ENCODE peak calls at places on chromosomes 3 and 15, in four cellular contexts. One of them, this sample, is unnamed.

GRCh38 chr3:189863031-189863430 is 231.8 kb downstream of the TP63 start:
- DNase-seq in H1: no peak
- DNase-seq in GM12878: no peak
- DNase-seq in HepG2: no peak
- DNase-seq in this sample: no peak

GRCh38 chr3:175200391-175200790 is 341.3 kb downstream of the NAALADL2 start:
- DNase-seq in H1: no peak
- DNase-seq in GM12878: no peak
- DNase-seq in HepG2: no peak
- DNase-seq in this sample: no peak

GRCh38 chr15:72195101-72195511 is 2.5 kb downstream of the GRAMD2A start:
- DNase-seq in H1: no peak
- DNase-seq in GM12878: no peak
- DNase-seq in HepG2: no peak
- DNase-seq in this sample: no peak

GRCh38 chr3:170735821-170736220 is 134.2 kb downstream of the RPL22L1 start:
- DNase-seq in H1: no peak
- DNase-seq in GM12878: no peak
- DNase-seq in HepG2: no peak
- DNase-seq in this sample: no peak

GRCh38 chr15:67240235-67241131 is 14.0 kb downstream of the AAGAB start:
- DNase-seq in H1: no peak
- DNase-seq in GM12878: peak
- DNase-seq in HepG2: peak
- DNase-seq in this sample: no peak

GRCh38 chr3:4827767-4828166 is 151.5 kb upstream of the BHLHE40 start:
- DNase-seq in H1: no peak
- DNase-seq in GM12878: no peak
- DNase-seq in HepG2: no peak
- DNase-seq in this sample: no peak

GRCh38 chr3:72997421-72997961 is 880 bp downstream of the PPP4R2 start:
- DNase-seq in H1: no peak
- DNase-seq in GM12878: no peak
- DNase-seq in HepG2: peak
- DNase-seq in this sample: peak

GRCh38 chr15:72740202-72740601 is 43.4 kb downstream of the ADPGK start:
- DNase-seq in H1: no peak
- DNase-seq in GM12878: peak
- DNase-seq in HepG2: no peak
- DNase-seq in this sample: no peak

GRCh38 chr3:143367171-143367570 is 247.6 kb downstream of the CHST2 start:
- DNase-seq in H1: no peak
- DNase-seq in GM12878: no peak
- DNase-seq in HepG2: no peak
- DNase-seq in this sample: no peak

GRCh38 chr3:8307545-8308110 is 194.0 kb upstream of the LMCD1 start:
- DNase-seq in H1: no peak
- DNase-seq in GM12878: no peak
- DNase-seq in HepG2: no peak
- DNase-seq in this sample: no peak

GRCh38 chr3:132981746-132982145 is 56.4 kb upstream of the TMEM108 start:
- DNase-seq in H1: no peak
- DNase-seq in GM12878: no peak
- DNase-seq in HepG2: no peak
- DNase-seq in this sample: no peak

GRCh38 chr3:134381836-134382442 is 7.7 kb upstream of the AMOTL2 start:
- DNase-seq in H1: no peak
- DNase-seq in GM12878: no peak
- DNase-seq in HepG2: no peak
- DNase-seq in this sample: no peak

GRCh38 chr3:47420511-47421484 is 40.0 kb downstream of the PTPN23 start:
- DNase-seq in H1: peak
- DNase-seq in GM12878: peak
- DNase-seq in HepG2: peak
- DNase-seq in this sample: peak

GRCh38 chr3:47420044-47420430 is 39.2 kb downstream of the PTPN23 start:
- DNase-seq in H1: no peak
- DNase-seq in GM12878: no peak
- DNase-seq in HepG2: no peak
- DNase-seq in this sample: no peak

GRCh38 chr3:47422743-47423142 is 41.9 kb downstream of the PTPN23 start:
- DNase-seq in H1: no peak
- DNase-seq in GM12878: no peak
- DNase-seq in HepG2: no peak
- DNase-seq in this sample: no peak

GRCh38 chr3:47423548-47424145 is 42.8 kb downstream of the PTPN23 start:
- DNase-seq in H1: no peak
- DNase-seq in GM12878: no peak
- DNase-seq in HepG2: no peak
- DNase-seq in this sample: no peak

GRCh38 chr3:47421741-47422649 is 41.2 kb downstream of the PTPN23 start:
- DNase-seq in H1: no peak
- DNase-seq in GM12878: no peak
- DNase-seq in HepG2: no peak
- DNase-seq in this sample: no peak
- H3K9ac ChIP-seq in H1: no peak
- H3K9ac ChIP-seq in GM12878: no peak
- H3K9ac ChIP-seq in HepG2: no peak
- H3K9ac ChIP-seq in this sample: no peak

GRCh38 chr3:157906627-157907026 is 199.6 kb downstream of the SHOX2 start:
- DNase-seq in H1: no peak
- DNase-seq in GM12878: no peak
- DNase-seq in HepG2: no peak
- DNase-seq in this sample: no peak
- TF ChIP-seq SUZ12 in H1: no peak
- TF ChIP-seq SUZ12 in GM12878: no peak
- TF ChIP-seq SUZ12 in HepG2: no peak
- TF ChIP-seq SUZ12 in this sample: no peak

GRCh38 chr3:148087601-148088371 is 609.9 kb upstream of the AGTR1 start:
- DNase-seq in H1: no peak
- DNase-seq in GM12878: no peak
- DNase-seq in HepG2: no peak
- DNase-seq in this sample: no peak

GRCh38 chr3:148082881-148083280 is 614.8 kb upstream of the AGTR1 start:
- DNase-seq in H1: no peak
- DNase-seq in GM12878: no peak
- DNase-seq in HepG2: no peak
- DNase-seq in this sample: no peak

GRCh38 chr3:148084931-148085330 is 612.8 kb upstream of the AGTR1 start:
- DNase-seq in H1: no peak
- DNase-seq in GM12878: peak
- DNase-seq in HepG2: no peak
- DNase-seq in this sample: no peak

GRCh38 chr3:148081926-148082325 is 615.8 kb upstream of the AGTR1 start:
- DNase-seq in H1: no peak
- DNase-seq in GM12878: no peak
- DNase-seq in HepG2: no peak
- DNase-seq in this sample: no peak

DNA sequence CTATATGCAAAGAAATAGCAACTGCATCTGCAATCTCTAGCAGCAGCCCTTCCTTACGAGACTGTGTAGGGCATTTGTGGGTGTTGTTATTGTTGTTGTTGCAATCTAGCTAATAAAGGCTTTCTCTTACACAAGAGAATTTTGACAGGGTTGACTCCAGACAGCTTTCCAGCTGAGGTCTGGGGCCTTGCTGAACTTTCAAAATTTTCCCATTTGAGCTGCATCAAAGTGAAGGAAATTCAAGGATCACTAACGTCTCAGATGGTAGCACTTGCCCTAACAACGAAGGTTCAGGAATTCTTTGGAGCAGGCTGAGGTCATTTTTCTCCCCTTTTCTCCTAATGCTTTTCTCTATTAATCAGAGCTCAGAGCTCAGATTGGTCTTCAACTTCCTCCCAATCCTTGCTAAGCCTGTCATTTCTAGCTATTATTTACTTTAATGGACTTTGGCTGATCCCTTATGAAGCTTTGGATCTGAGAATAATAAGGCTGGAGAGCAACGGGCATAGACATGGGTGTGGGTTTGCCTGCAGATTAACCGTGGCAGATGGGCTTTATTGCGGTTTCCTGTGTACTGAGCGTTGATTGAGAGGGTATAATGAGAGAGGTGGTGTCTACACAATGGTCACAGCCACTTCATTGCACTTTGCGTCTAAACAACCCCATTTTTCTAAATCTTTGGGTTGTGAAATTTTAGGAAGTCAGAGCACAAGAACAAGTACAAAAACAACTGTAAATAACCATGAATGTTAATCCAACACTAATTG is 614.0 kb upstream of the AGTR1 start:
- DNase-seq in H1: no peak
- DNase-seq in GM12878: no peak
- DNase-seq in HepG2: no peak
- DNase-seq in this sample: no peak
- TF ChIP-seq ZNF274 in H1: no peak
- TF ChIP-seq ZNF274 in GM12878: no peak
- TF ChIP-seq ZNF274 in HepG2: no peak
- TF ChIP-seq ZNF274 in this sample: no peak

DNA sequence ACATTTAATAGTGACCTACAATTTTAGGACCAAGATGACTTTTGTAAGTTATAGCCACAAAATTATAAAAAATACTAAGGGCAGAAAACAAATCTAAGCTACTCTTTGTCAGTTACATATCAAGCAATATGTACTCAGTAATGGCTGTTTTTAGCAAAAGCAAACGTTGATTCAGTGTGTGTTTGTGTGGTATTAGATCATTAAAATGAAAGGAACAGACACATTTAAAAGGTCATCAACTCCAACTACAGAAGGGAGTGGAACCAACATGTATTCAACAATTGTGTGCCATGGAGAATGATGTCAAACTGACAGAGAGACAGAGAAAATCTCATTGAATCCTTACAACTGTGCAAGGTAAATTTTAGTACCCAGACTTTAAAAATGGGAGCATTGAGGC is 268.8 kb upstream of the STT3B start:
- DNase-seq in H1: no peak
- DNase-seq in GM12878: no peak
- DNase-seq in HepG2: peak
- DNase-seq in this sample: no peak
- H3K9ac ChIP-seq in H1: no peak
- H3K9ac ChIP-seq in GM12878: no peak
- H3K9ac ChIP-seq in HepG2: no peak
- H3K9ac ChIP-seq in this sample: no peak

DNA sequence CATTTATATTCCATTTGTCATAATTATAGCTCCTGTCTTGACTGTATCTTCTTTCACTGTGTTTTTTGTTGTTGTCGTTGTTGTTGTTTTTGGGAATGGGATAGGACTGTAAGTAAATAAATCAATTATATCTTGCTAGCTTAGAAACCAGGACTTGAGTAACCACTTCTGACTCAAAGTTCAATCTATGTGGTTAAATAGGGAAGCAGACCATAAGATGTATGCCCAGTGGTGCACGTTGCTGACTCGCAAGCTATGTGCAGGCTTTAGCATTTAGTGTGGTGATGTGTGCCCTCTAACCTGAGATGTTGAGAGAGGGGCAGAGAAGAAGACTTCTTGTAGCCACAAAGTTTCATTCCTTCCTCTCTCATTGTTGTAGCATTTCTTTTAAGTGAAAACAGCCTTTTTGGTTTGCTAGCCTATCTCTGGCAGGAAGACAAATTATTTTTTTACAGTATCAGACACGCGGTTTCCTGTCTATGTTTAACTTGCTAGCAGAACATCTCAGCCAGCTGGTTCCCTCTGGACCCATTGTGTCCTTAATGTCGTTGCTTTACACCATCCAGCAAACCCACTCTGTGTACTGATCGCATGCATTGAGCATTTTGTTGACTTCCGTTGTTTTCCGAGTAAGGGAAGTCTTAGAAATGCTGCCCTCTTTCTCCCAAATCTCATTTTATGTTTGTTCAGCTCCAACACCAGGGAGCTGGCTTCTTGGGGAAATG is 52.1 kb downstream of the TGFBR2 start:
- DNase-seq in H1: no peak
- DNase-seq in GM12878: peak
- DNase-seq in HepG2: peak
- DNase-seq in this sample: no peak
- TF ChIP-seq SUZ12 in H1: no peak
- TF ChIP-seq SUZ12 in GM12878: no peak
- TF ChIP-seq SUZ12 in HepG2: no peak
- TF ChIP-seq SUZ12 in this sample: no peak

GRCh38 chr3:188320757-188321156 is 166.8 kb downstream of the LPP start:
- DNase-seq in H1: no peak
- DNase-seq in GM12878: no peak
- DNase-seq in HepG2: no peak
- DNase-seq in this sample: no peak
- TF ChIP-seq ZNF274 in H1: no peak
- TF ChIP-seq ZNF274 in GM12878: no peak
- TF ChIP-seq ZNF274 in HepG2: no peak
- TF ChIP-seq ZNF274 in this sample: no peak

DNA sequence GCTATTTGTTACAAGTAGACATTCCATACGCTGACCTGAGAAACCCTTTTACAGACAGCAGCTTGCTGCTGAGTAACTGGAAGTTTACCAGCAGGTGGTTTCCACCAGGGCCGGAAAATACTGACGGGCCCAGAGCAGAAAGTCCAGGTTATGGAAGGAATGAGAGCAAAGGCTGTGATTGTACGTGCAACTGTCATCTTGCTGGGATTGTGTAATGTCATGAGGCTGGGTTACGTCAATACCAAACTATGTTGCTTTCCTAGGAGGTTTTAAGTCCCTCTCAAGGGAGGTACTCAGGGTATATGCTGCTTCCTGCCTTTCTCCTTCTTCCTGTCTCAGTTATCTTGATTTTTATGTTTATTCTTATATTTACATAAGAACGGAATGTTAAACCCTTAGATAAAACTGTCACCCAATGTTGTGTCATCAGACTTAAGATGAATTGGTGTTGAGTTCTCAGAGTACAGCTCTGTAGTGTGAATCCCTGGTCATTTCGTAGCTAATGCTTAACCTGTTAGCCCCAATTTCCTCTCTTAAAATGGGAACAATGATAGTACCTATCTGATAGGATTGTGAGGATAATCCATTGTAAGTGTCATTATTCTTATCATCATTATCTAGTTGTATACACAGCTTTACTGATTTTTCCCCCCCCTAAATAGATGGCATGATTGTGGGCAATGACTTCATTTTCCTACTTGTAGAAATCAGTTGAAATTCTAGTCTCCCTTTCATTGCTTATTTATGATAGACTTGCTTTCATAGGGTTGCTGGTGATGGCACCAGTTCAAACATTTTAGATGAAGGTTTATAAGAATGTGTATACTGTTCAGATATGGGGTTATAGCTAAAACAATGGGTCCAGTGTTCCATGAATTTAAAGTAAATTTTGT is 101.4 kb downstream of the FNDC3B start:
- DNase-seq in H1: no peak
- DNase-seq in GM12878: no peak
- DNase-seq in HepG2: peak
- DNase-seq in this sample: no peak
- H3K9ac ChIP-seq in H1: no peak
- H3K9ac ChIP-seq in GM12878: no peak
- H3K9ac ChIP-seq in HepG2: peak
- H3K9ac ChIP-seq in this sample: no peak

This sample was measured in NT2/D1.